ENCODE peak calls at places on chromosome 22, in five cellular contexts. Q, P, S, J and L are unnamed samples.

GRCh38 chr22:36245805-36246356 is 6.6 kb upstream of the APOL2 start:
- DNase-seq in P (no peak), S (no peak), J (no peak), Q (no peak), L (no peak)

GRCh38 chr22:19863571-19863970 is 8.9 kb upstream of the GNB1L start:
- DNase-seq in P (no peak), Q (no peak), S (no peak), J (no peak), L (no peak)

GRCh38 chr22:49979587-49980264 is 19.2 kb downstream of the PIM3 start:
- DNase-seq in Q (no peak), J (peak; percentile 64), P (peak; percentile 45), S (peak; percentile 62), L (peak; percentile 68)

GRCh38 chr22:41308544-41308947 is 7.2 kb downstream of the ZC3H7B start:
- DNase-seq in Q (no peak), P (no peak), J (no peak), S (peak; percentile 91), L (no peak)

GRCh38 chr22:30649430-30650007 is 13.9 kb downstream of the SLC35E4 start:
- DNase-seq in J (no peak), P (peak; percentile 45), S (no peak), Q (peak; percentile 78), L (no peak)

GRCh38 chr22:18115844-18116480 is 5.4 kb downstream of the TUBA8 start:
- DNase-seq in S (no peak), Q (no peak), J (no peak), P (no peak), L (no peak)

GRCh38 chr22:28462041-28462440 is 217.6 kb downstream of the TTC28 start:
- DNase-seq in P (no peak), J (no peak), S (no peak), Q (no peak), L (no peak)

GRCh38 chr22:31179345-31179744 is 19.4 kb downstream of the RNF185 start:
- DNase-seq in S (peak; percentile 50), J (no peak), Q (no peak), P (no peak), L (no peak)

GRCh38 chr22:20807315-20807752 is 33.4 kb downstream of the SERPIND1 start:
- DNase-seq in P (peak; percentile 85), J (no peak), S (no peak), Q (peak; percentile 8), L (no peak)

GRCh38 chr22:48079505-48080295 is 1317.2 kb downstream of the TBC1D22A start:
- DNase-seq in S (no peak), J (no peak), Q (no peak), P (no peak), L (no peak)

GRCh38 chr22:38720350-38720749 is 14.6 kb downstream of the GTPBP1 start:
- DNase-seq in S (no peak), J (no peak), P (no peak), Q (no peak), L (no peak)

GRCh38 chr22:49305966-49306631 is 521.6 kb downstream of the BRD1 start:
- DNase-seq in P (no peak), Q (no peak), S (no peak), J (no peak), L (no peak)

GRCh38 chr22:30947821-30948454 is 20.6 kb downstream of the MORC2 start:
- DNase-seq in P (peak; percentile 15), J (peak; percentile 38), S (peak; percentile 26), Q (peak; percentile 16), L (peak; percentile 68)

GRCh38 chr22:24285245-24285644 is 14.6 kb downstream of the SPECC1L start:
- DNase-seq in J (no peak), S (no peak), Q (peak; percentile 22), P (no peak), L (no peak)

GRCh38 chr22:31681625-31682345 is 19.8 kb upstream of the PISD start:
- DNase-seq in J (no peak), P (no peak), Q (no peak), S (no peak), L (no peak)

GRCh38 chr22:35930933-35931332 is 97.7 kb downstream of the RBFOX2 start:
- DNase-seq in P (peak; percentile 19), S (peak; percentile 78), J (peak; percentile 59), Q (peak; percentile 44), L (peak; percentile 7)

GRCh38 chr22:23823331-23823791 is 15.4 kb downstream of the DERL3 start:
- DNase-seq in J (no peak), P (no peak), Q (no peak), S (no peak), L (no peak)

GRCh38 chr22:28773461-28773867 is 969 bp downstream of the CCDC117 start:
- DNase-seq in J (no peak), S (no peak), P (no peak), Q (no peak), L (no peak)

GRCh38 chr22:24952837-24953293 is 349 bp downstream of the KIAA1671 start:
- DNase-seq in S (peak; percentile 72), J (peak; percentile 84), P (no peak), Q (peak; percentile 31), L (peak; percentile 55)

GRCh38 chr22:19889951-19890350 is 35.3 kb upstream of the GNB1L start:
- DNase-seq in Q (no peak), S (no peak), P (no peak), J (no peak), L (no peak)

GRCh38 chr22:23547818-23548500 is 32.1 kb downstream of the IGLL1 start:
- DNase-seq in J (no peak), P (no peak), Q (no peak), S (no peak), L (no peak)

GRCh38 chr22:29359469-29359868 is 28.9 kb downstream of the AP1B1 start:
- DNase-seq in Q (peak; percentile 16), J (peak; percentile 81), S (peak; percentile 50), P (peak; percentile 28), L (peak; percentile 47)

GRCh38 chr22:48535868-48536690 is 1291.6 kb downstream of the BRD1 start:
- DNase-seq in S (no peak), Q (no peak), J (no peak), P (no peak), L (no peak)

GRCh38 chr22:17785185-17786184 is 11.2 kb upstream of the BID start:
- DNase-seq in P (peak; percentile 85), S (peak; percentile 72), J (no peak), Q (peak; percentile 41), L (peak; percentile 82)

GRCh38 chr22:17434856-17435255 is 65.6 kb downstream of the CECR2 start:
- DNase-seq in S (no peak), P (no peak), Q (no peak), J (no peak), L (no peak)

GRCh38 chr22:21582801-21583740 is 15.6 kb downstream of the UBE2L3 start:
- DNase-seq in S (no peak), P (no peak), J (no peak), Q (no peak), L (peak; percentile 82)

GRCh38 chr22:30178180-30179126 is 68.1 kb downstream of the LIF start:
- DNase-seq in Q (peak; percentile 18), J (no peak), S (no peak), P (no peak), L (no peak)

DNA sequence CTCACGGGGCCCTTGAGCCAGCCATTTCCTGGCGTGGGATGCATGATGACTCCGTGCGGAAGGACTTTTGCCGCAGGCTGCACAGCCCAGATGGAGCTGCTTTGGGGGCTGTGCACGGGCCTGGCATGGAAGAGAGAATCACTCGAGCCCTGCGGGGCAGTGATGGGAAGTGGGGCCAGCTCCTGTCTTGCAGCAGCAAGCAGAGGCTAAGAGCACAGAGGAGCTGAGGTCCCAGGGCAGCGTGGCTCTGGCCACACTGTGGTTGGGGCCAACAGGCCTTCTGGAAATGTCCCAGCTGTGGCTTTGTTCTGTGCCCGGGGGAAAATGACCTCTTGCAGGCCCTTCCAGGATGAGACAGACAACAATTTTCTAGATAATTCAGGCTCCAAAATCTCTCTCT is 92.7 kb upstream of the TIMP3 start:
- DNase-seq in P (no peak), Q (no peak), S (no peak), J (no peak), L (no peak)
- TF ChIP-seq JUND in P (no peak), Q (no peak), S (no peak), J (no peak), L (no peak)

DNA sequence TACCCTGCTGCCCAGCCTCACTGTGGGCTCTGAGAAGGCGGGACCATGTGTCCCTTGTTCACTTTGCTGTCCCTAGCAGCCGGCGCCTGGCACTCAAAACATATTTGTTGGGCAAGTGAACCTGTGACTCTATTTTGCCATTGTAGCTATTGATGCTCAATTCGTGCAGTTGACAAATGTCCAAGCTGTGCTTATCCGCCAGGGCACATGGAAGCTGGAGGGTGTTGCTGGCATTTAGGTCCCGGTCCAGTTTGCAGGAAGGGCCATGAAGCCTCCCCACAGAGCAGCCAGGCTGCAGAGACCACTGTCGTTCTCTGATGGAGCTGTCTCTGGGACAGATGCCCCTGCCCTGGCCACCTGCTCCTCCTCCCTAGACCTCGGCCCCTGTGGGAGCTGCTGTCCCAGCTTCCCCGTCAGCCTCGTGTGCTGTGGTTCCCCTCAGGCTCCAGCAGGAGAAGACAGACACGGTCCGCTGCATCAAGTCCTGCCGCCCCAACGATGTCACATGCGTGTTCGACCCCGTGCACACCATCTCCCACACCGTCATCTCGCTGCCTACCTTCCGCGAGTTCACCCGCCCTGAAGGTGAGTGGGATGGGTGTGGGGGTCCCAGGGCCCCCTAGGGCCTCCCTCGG is 71.5 kb downstream of the FBLN1 start:
- DNase-seq in P (no peak), S (no peak), J (no peak), Q (no peak), L (no peak)
- TF ChIP-seq JUND in P (no peak), S (no peak), J (no peak), Q (no peak), L (no peak)

DNA sequence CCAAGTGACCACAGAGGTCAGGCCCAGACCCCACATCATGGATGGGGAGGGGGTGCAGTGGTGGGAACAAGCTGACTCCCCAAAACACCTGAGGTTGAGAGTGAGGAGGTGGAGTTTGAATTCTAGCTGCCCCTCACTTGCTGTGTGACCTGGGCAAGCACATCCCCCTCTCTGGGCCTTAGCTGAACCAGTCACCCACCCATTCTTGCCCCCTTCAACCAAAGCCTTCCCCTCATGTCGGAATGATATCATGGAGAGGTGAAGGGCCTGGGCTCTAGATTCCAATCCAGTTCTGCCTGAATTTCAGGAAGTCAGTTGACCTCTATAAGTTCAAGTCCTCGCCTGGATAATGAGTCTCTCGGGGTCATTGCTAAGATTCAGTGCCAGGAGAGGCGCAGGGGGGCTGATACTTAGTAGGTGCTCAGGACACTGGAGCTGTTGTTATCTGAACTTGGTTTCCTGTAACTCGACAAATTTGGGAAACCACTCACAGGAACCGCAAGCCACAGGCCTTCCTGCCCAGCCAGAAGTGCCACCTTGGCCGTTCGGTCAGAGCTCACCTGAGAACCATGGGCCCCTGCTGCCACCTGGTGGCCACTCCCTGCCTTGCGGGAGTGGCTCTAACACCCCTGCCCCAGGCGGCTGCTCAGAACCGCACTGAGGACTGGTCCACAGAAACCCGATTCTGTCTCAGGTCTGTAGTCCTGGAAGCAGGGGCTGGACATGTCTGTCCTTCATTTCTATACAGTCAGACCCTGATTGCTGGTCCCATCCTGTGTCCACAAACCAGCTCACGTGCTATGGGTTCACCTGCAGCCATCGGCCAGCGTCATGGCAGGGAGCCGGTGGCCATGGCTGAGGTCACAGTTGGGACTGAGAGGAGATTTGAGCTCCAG is 6.9 kb downstream of the CDC42EP1 start:
- DNase-seq in P (no peak), J (peak; percentile 91), Q (peak; percentile 84), S (peak; percentile 61), L (peak; percentile 88)
- TF ChIP-seq JUND in P (no peak), J (no peak), Q (no peak), S (no peak), L (no peak)

DNA sequence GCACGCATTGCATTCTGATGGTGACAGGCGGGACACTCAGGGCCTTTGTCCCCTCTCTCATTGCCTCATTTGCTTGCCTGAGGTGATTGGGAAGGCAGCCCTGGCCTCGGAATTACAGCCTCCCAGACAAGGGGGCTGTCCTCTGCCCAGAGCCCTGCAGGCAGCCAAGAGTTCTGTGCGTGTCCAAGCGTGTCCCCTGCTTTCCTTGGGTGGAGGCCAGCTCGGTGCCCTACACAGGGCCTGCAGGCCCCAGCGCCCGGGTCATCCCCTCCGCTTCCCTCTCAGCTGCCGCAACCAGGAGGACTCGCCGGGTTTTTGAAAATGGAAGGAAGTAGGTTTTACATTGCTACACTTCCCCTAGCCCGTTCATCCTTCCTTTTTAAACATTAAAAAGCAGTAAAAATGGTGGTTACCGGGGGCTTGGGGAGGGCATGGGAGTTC is 1.9 kb downstream of the GRAMD4 start:
- DNase-seq in J (peak; percentile 89), S (no peak), Q (no peak), P (no peak), L (no peak)
- TF ChIP-seq JUND in J (no peak), S (no peak), Q (no peak), P (no peak), L (no peak)